ENCODE peak calls at places on chromosome 1, in five cellular contexts. One of them, this sample, is unnamed.

GRCh38 chr1:174258148-174258550 is 98.8 kb downstream of the RABGAP1L start:
- DNase-seq in K562: peak
- DNase-seq in SK-N-SH: peak
- DNase-seq in HepG2: peak
- DNase-seq in GM12878: no peak
- DNase-seq in this sample: peak

GRCh38 chr1:66439028-66439427 is 94.9 kb upstream of the SGIP1 start:
- DNase-seq in K562: no peak
- DNase-seq in GM12878: peak
- DNase-seq in SK-N-SH: no peak
- DNase-seq in HepG2: no peak
- DNase-seq in this sample: no peak

GRCh38 chr1:161196521-161197451 is 2.1 kb downstream of the ADAMTS4 start:
- DNase-seq in K562: no peak
- DNase-seq in SK-N-SH: peak
- DNase-seq in GM12878: no peak
- DNase-seq in HepG2: no peak
- DNase-seq in this sample: no peak

GRCh38 chr1:14606632-14607031 is 8.1 kb downstream of the KAZN start:
- DNase-seq in SK-N-SH: no peak
- DNase-seq in GM12878: no peak
- DNase-seq in K562: peak
- DNase-seq in HepG2: no peak
- DNase-seq in this sample: no peak

GRCh38 chr1:17304155-17304826 is 3.7 kb upstream of the PADI4 start:
- DNase-seq in HepG2: no peak
- DNase-seq in K562: no peak
- DNase-seq in GM12878: no peak
- DNase-seq in SK-N-SH: no peak
- DNase-seq in this sample: no peak

GRCh38 chr1:41838266-41838665 is 80.5 kb downstream of the HIVEP3 start:
- DNase-seq in SK-N-SH: no peak
- DNase-seq in HepG2: no peak
- DNase-seq in K562: no peak
- DNase-seq in GM12878: no peak
- DNase-seq in this sample: no peak

GRCh38 chr1:56627636-56628039 is 17.5 kb upstream of the PRKAA2 start:
- DNase-seq in SK-N-SH: no peak
- DNase-seq in HepG2: peak
- DNase-seq in GM12878: no peak
- DNase-seq in K562: no peak
- DNase-seq in this sample: peak

GRCh38 chr1:20233394-20233793 is 47.1 kb upstream of the PLA2G2C start:
- DNase-seq in SK-N-SH: peak
- DNase-seq in HepG2: peak
- DNase-seq in K562: peak
- DNase-seq in GM12878: no peak
- DNase-seq in this sample: peak

GRCh38 chr1:82371844-82372498 is 571.2 kb downstream of the ADGRL2 start:
- DNase-seq in K562: no peak
- DNase-seq in SK-N-SH: no peak
- DNase-seq in GM12878: no peak
- DNase-seq in HepG2: no peak
- DNase-seq in this sample: no peak

GRCh38 chr1:206578115-206578935 is 33.9 kb downstream of the EIF2D start:
- DNase-seq in GM12878: no peak
- DNase-seq in K562: no peak
- DNase-seq in HepG2: no peak
- DNase-seq in SK-N-SH: no peak
- DNase-seq in this sample: no peak
- TF ChIP-seq FOXM1 in GM12878: no peak
- TF ChIP-seq FOXM1 in K562: no peak
- TF ChIP-seq FOXM1 in HepG2: no peak
- TF ChIP-seq FOXM1 in SK-N-SH: no peak
- TF ChIP-seq FOXM1 in this sample: no peak

GRCh38 chr1:115074839-115075534 is 14.3 kb downstream of the TSPAN2 start:
- DNase-seq in GM12878: no peak
- DNase-seq in K562: no peak
- DNase-seq in SK-N-SH: no peak
- DNase-seq in HepG2: no peak
- DNase-seq in this sample: no peak
- TF ChIP-seq FOXM1 in GM12878: no peak
- TF ChIP-seq FOXM1 in K562: no peak
- TF ChIP-seq FOXM1 in SK-N-SH: no peak
- TF ChIP-seq FOXM1 in HepG2: no peak
- TF ChIP-seq FOXM1 in this sample: no peak

DNA sequence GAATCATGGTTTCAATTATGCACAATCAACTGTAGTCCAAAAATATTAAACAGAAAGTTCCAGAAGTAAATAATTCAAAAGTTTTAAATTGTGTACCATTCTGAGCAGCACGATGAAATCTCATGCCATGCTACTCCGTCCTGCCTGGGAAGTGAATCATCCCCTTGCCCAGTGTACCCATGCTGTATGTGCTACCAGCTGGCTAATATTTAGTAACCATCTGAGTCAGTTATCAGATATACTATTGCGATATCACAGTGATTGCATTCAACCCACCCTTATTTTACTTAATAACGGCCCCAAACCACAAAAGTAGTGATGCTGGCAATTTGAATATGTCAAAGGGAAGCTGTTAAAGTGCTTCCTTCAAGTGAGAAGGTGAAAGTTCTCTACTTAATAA is 56.2 kb downstream of the EVI5 start:
- DNase-seq in K562: no peak
- DNase-seq in SK-N-SH: no peak
- DNase-seq in GM12878: no peak
- DNase-seq in HepG2: no peak
- DNase-seq in this sample: no peak
- TF ChIP-seq FOXM1 in K562: no peak
- TF ChIP-seq FOXM1 in SK-N-SH: no peak
- TF ChIP-seq FOXM1 in GM12878: no peak
- TF ChIP-seq FOXM1 in HepG2: no peak
- TF ChIP-seq FOXM1 in this sample: no peak

DNA sequence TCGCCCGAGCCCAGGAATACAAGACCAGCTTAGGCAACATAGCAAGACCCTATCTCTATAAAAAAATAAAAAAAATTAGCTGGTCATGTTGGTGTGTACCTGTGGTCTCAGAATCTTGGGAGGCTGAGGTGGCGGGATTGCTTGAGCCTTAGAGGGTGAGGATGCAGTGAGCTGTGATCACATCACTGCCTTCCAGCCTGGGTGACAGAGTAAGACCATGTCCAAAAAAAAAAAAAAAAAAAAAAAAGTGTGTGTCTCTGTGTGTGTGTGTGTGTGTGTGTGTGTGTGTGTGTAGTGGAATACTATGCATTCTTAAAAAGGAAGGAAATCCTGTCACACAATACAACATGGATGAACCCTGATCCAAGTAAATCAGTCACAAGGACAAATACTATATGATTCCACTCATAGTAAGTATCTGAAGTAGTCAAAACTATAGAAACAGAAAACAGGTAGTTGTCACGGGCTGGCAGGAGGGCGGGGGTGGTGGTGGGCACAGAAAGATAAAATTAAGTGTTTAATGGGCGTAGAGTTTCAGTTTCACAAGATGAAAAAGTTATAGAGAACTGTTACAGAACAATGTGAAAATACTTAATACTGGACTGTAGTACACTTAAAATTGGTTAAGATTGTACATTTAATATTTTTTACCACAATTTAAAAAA is 47.8 kb downstream of the SELENOF start:
- DNase-seq in SK-N-SH: no peak
- DNase-seq in K562: no peak
- DNase-seq in GM12878: peak
- DNase-seq in HepG2: no peak
- DNase-seq in this sample: no peak
- TF ChIP-seq FOXM1 in SK-N-SH: no peak
- TF ChIP-seq FOXM1 in K562: no peak
- TF ChIP-seq FOXM1 in GM12878: no peak
- TF ChIP-seq FOXM1 in HepG2: no peak
- TF ChIP-seq FOXM1 in this sample: no peak